ENCODE peak calls at places on chromosomes 16 and 17, in nine cellular contexts. One of them, this sample, is unnamed.

GRCh38 chr16:81445926-81446317 is 1.3 kb downstream of the CMIP start:
- DNase-seq in activated CD8-positive, alpha-beta memory T cell treated with anti-CD3 and anti-CD28 coated beads, Interleukin-2, amount 50 U/mL, for 4 hours: no peak
- DNase-seq in activated CD4-positive, alpha-beta T cell treated with anti-CD3 and anti-CD28 coated beads for 36 hours: no peak
- DNase-seq in left colon: peak
- DNase-seq in WERI-Rb-1: no peak
- DNase-seq in mucosa of gallbladder: no peak
- DNase-seq in stimulated activated CD8-positive, alpha-beta memory T cell treated with anti-CD3 and anti-CD28 coated beads, Interleukin-2, amount 100 ng/mL, for 1 hour: no peak
- DNase-seq in A172: no peak
- DNase-seq in CD8-positive, alpha-beta memory T cell: no peak
- DNase-seq in this sample: no peak

GRCh38 chr17:69358688-69359596 is 32.0 kb upstream of the ABCA5 start:
- DNase-seq in activated CD8-positive, alpha-beta memory T cell treated with anti-CD3 and anti-CD28 coated beads, Interleukin-2, amount 50 U/mL, for 4 hours: no peak
- DNase-seq in activated CD4-positive, alpha-beta T cell treated with anti-CD3 and anti-CD28 coated beads for 36 hours: peak
- DNase-seq in left colon: no peak
- DNase-seq in WERI-Rb-1: peak
- DNase-seq in mucosa of gallbladder: no peak
- DNase-seq in stimulated activated CD8-positive, alpha-beta memory T cell treated with anti-CD3 and anti-CD28 coated beads, Interleukin-2, amount 100 ng/mL, for 1 hour: no peak
- DNase-seq in A172: no peak
- DNase-seq in CD8-positive, alpha-beta memory T cell: no peak
- DNase-seq in this sample: no peak

GRCh38 chr16:80084614-80085013 is 456.2 kb upstream of the DYNLRB2 start:
- DNase-seq in activated CD8-positive, alpha-beta memory T cell treated with anti-CD3 and anti-CD28 coated beads, Interleukin-2, amount 50 U/mL, for 4 hours: no peak
- DNase-seq in activated CD4-positive, alpha-beta T cell treated with anti-CD3 and anti-CD28 coated beads for 36 hours: peak
- DNase-seq in left colon: peak
- DNase-seq in WERI-Rb-1: no peak
- DNase-seq in mucosa of gallbladder: peak
- DNase-seq in stimulated activated CD8-positive, alpha-beta memory T cell treated with anti-CD3 and anti-CD28 coated beads, Interleukin-2, amount 100 ng/mL, for 1 hour: no peak
- DNase-seq in A172: peak
- DNase-seq in CD8-positive, alpha-beta memory T cell: no peak
- DNase-seq in this sample: peak

GRCh38 chr16:58393138-58393504 is 850 bp downstream of the GINS3 start:
- DNase-seq in activated CD8-positive, alpha-beta memory T cell treated with anti-CD3 and anti-CD28 coated beads, Interleukin-2, amount 50 U/mL, for 4 hours: no peak
- DNase-seq in activated CD4-positive, alpha-beta T cell treated with anti-CD3 and anti-CD28 coated beads for 36 hours: no peak
- DNase-seq in left colon: no peak
- DNase-seq in WERI-Rb-1: peak
- DNase-seq in mucosa of gallbladder: no peak
- DNase-seq in stimulated activated CD8-positive, alpha-beta memory T cell treated with anti-CD3 and anti-CD28 coated beads, Interleukin-2, amount 100 ng/mL, for 1 hour: no peak
- DNase-seq in A172: peak
- DNase-seq in CD8-positive, alpha-beta memory T cell: no peak
- DNase-seq in this sample: no peak

GRCh38 chr17:82497483-82498405 is 21.8 kb upstream of the FOXK2 start:
- DNase-seq in activated CD8-positive, alpha-beta memory T cell treated with anti-CD3 and anti-CD28 coated beads, Interleukin-2, amount 50 U/mL, for 4 hours: peak
- DNase-seq in activated CD4-positive, alpha-beta T cell treated with anti-CD3 and anti-CD28 coated beads for 36 hours: peak
- DNase-seq in left colon: peak
- DNase-seq in WERI-Rb-1: peak
- DNase-seq in mucosa of gallbladder: no peak
- DNase-seq in stimulated activated CD8-positive, alpha-beta memory T cell treated with anti-CD3 and anti-CD28 coated beads, Interleukin-2, amount 100 ng/mL, for 1 hour: peak
- DNase-seq in A172: no peak
- DNase-seq in CD8-positive, alpha-beta memory T cell: peak
- DNase-seq in this sample: peak

GRCh38 chr16:10752843-10753523 is 9.3 kb downstream of the NUBP1 start:
- DNase-seq in activated CD8-positive, alpha-beta memory T cell treated with anti-CD3 and anti-CD28 coated beads, Interleukin-2, amount 50 U/mL, for 4 hours: no peak
- DNase-seq in activated CD4-positive, alpha-beta T cell treated with anti-CD3 and anti-CD28 coated beads for 36 hours: peak
- DNase-seq in left colon: peak
- DNase-seq in WERI-Rb-1: peak
- DNase-seq in mucosa of gallbladder: peak
- DNase-seq in stimulated activated CD8-positive, alpha-beta memory T cell treated with anti-CD3 and anti-CD28 coated beads, Interleukin-2, amount 100 ng/mL, for 1 hour: no peak
- DNase-seq in A172: no peak
- DNase-seq in CD8-positive, alpha-beta memory T cell: no peak
- DNase-seq in this sample: no peak

GRCh38 chr17:69485901-69486643 is 71.6 kb downstream of the MAP2K6 start:
- DNase-seq in activated CD8-positive, alpha-beta memory T cell treated with anti-CD3 and anti-CD28 coated beads, Interleukin-2, amount 50 U/mL, for 4 hours: no peak
- DNase-seq in activated CD4-positive, alpha-beta T cell treated with anti-CD3 and anti-CD28 coated beads for 36 hours: no peak
- DNase-seq in left colon: no peak
- DNase-seq in WERI-Rb-1: no peak
- DNase-seq in mucosa of gallbladder: no peak
- DNase-seq in stimulated activated CD8-positive, alpha-beta memory T cell treated with anti-CD3 and anti-CD28 coated beads, Interleukin-2, amount 100 ng/mL, for 1 hour: no peak
- DNase-seq in A172: no peak
- DNase-seq in CD8-positive, alpha-beta memory T cell: no peak
- DNase-seq in this sample: no peak

GRCh38 chr17:17613708-17614114 is 22.2 kb upstream of the PEMT start:
- DNase-seq in activated CD8-positive, alpha-beta memory T cell treated with anti-CD3 and anti-CD28 coated beads, Interleukin-2, amount 50 U/mL, for 4 hours: peak
- DNase-seq in activated CD4-positive, alpha-beta T cell treated with anti-CD3 and anti-CD28 coated beads for 36 hours: peak
- DNase-seq in left colon: peak
- DNase-seq in WERI-Rb-1: peak
- DNase-seq in mucosa of gallbladder: peak
- DNase-seq in stimulated activated CD8-positive, alpha-beta memory T cell treated with anti-CD3 and anti-CD28 coated beads, Interleukin-2, amount 100 ng/mL, for 1 hour: no peak
- DNase-seq in A172: peak
- DNase-seq in CD8-positive, alpha-beta memory T cell: peak
- DNase-seq in this sample: peak

GRCh38 chr16:60166-60565 is 6.5 kb downstream of the SNRNP25 start:
- DNase-seq in activated CD8-positive, alpha-beta memory T cell treated with anti-CD3 and anti-CD28 coated beads, Interleukin-2, amount 50 U/mL, for 4 hours: no peak
- DNase-seq in activated CD4-positive, alpha-beta T cell treated with anti-CD3 and anti-CD28 coated beads for 36 hours: no peak
- DNase-seq in left colon: no peak
- DNase-seq in WERI-Rb-1: no peak
- DNase-seq in mucosa of gallbladder: no peak
- DNase-seq in stimulated activated CD8-positive, alpha-beta memory T cell treated with anti-CD3 and anti-CD28 coated beads, Interleukin-2, amount 100 ng/mL, for 1 hour: no peak
- DNase-seq in A172: no peak
- DNase-seq in CD8-positive, alpha-beta memory T cell: no peak
- DNase-seq in this sample: no peak

GRCh38 chr16:67311607-67312449 is 14.7 kb downstream of the KCTD19 start:
- DNase-seq in activated CD8-positive, alpha-beta memory T cell treated with anti-CD3 and anti-CD28 coated beads, Interleukin-2, amount 50 U/mL, for 4 hours: peak
- DNase-seq in activated CD4-positive, alpha-beta T cell treated with anti-CD3 and anti-CD28 coated beads for 36 hours: peak
- DNase-seq in left colon: no peak
- DNase-seq in WERI-Rb-1: no peak
- DNase-seq in mucosa of gallbladder: peak
- DNase-seq in stimulated activated CD8-positive, alpha-beta memory T cell treated with anti-CD3 and anti-CD28 coated beads, Interleukin-2, amount 100 ng/mL, for 1 hour: peak
- DNase-seq in A172: peak
- DNase-seq in CD8-positive, alpha-beta memory T cell: no peak
- DNase-seq in this sample: no peak

GRCh38 chr16:22632621-22633020 is 121.9 kb downstream of the NPIPB5 start:
- DNase-seq in activated CD8-positive, alpha-beta memory T cell treated with anti-CD3 and anti-CD28 coated beads, Interleukin-2, amount 50 U/mL, for 4 hours: no peak
- DNase-seq in activated CD4-positive, alpha-beta T cell treated with anti-CD3 and anti-CD28 coated beads for 36 hours: no peak
- DNase-seq in left colon: no peak
- DNase-seq in WERI-Rb-1: no peak
- DNase-seq in mucosa of gallbladder: no peak
- DNase-seq in stimulated activated CD8-positive, alpha-beta memory T cell treated with anti-CD3 and anti-CD28 coated beads, Interleukin-2, amount 100 ng/mL, for 1 hour: no peak
- DNase-seq in A172: no peak
- DNase-seq in CD8-positive, alpha-beta memory T cell: no peak
- DNase-seq in this sample: no peak

GRCh38 chr17:15039366-15039765 is 225.8 kb downstream of the PMP22 start:
- DNase-seq in activated CD8-positive, alpha-beta memory T cell treated with anti-CD3 and anti-CD28 coated beads, Interleukin-2, amount 50 U/mL, for 4 hours: no peak
- DNase-seq in activated CD4-positive, alpha-beta T cell treated with anti-CD3 and anti-CD28 coated beads for 36 hours: no peak
- DNase-seq in left colon: no peak
- DNase-seq in WERI-Rb-1: no peak
- DNase-seq in mucosa of gallbladder: no peak
- DNase-seq in stimulated activated CD8-positive, alpha-beta memory T cell treated with anti-CD3 and anti-CD28 coated beads, Interleukin-2, amount 100 ng/mL, for 1 hour: no peak
- DNase-seq in A172: no peak
- DNase-seq in CD8-positive, alpha-beta memory T cell: no peak
- DNase-seq in this sample: no peak

GRCh38 chr17:302300-302698 is 50.3 kb downstream of the RPH3AL start:
- DNase-seq in activated CD8-positive, alpha-beta memory T cell treated with anti-CD3 and anti-CD28 coated beads, Interleukin-2, amount 50 U/mL, for 4 hours: no peak
- DNase-seq in activated CD4-positive, alpha-beta T cell treated with anti-CD3 and anti-CD28 coated beads for 36 hours: no peak
- DNase-seq in left colon: peak
- DNase-seq in WERI-Rb-1: no peak
- DNase-seq in mucosa of gallbladder: peak
- DNase-seq in stimulated activated CD8-positive, alpha-beta memory T cell treated with anti-CD3 and anti-CD28 coated beads, Interleukin-2, amount 100 ng/mL, for 1 hour: no peak
- DNase-seq in A172: no peak
- DNase-seq in CD8-positive, alpha-beta memory T cell: no peak
- DNase-seq in this sample: no peak

GRCh38 chr17:391850-392249 is 39.2 kb upstream of the RPH3AL start:
- DNase-seq in activated CD8-positive, alpha-beta memory T cell treated with anti-CD3 and anti-CD28 coated beads, Interleukin-2, amount 50 U/mL, for 4 hours: no peak
- DNase-seq in activated CD4-positive, alpha-beta T cell treated with anti-CD3 and anti-CD28 coated beads for 36 hours: no peak
- DNase-seq in left colon: no peak
- DNase-seq in WERI-Rb-1: no peak
- DNase-seq in mucosa of gallbladder: no peak
- DNase-seq in stimulated activated CD8-positive, alpha-beta memory T cell treated with anti-CD3 and anti-CD28 coated beads, Interleukin-2, amount 100 ng/mL, for 1 hour: no peak
- DNase-seq in A172: no peak
- DNase-seq in CD8-positive, alpha-beta memory T cell: no peak
- DNase-seq in this sample: no peak

GRCh38 chr16:25081702-25082101 is 29.8 kb upstream of the LCMT1 start:
- DNase-seq in activated CD8-positive, alpha-beta memory T cell treated with anti-CD3 and anti-CD28 coated beads, Interleukin-2, amount 50 U/mL, for 4 hours: no peak
- DNase-seq in activated CD4-positive, alpha-beta T cell treated with anti-CD3 and anti-CD28 coated beads for 36 hours: no peak
- DNase-seq in left colon: no peak
- DNase-seq in WERI-Rb-1: no peak
- DNase-seq in mucosa of gallbladder: no peak
- DNase-seq in stimulated activated CD8-positive, alpha-beta memory T cell treated with anti-CD3 and anti-CD28 coated beads, Interleukin-2, amount 100 ng/mL, for 1 hour: no peak
- DNase-seq in A172: no peak
- DNase-seq in CD8-positive, alpha-beta memory T cell: no peak
- DNase-seq in this sample: no peak

GRCh38 chr17:46045639-46046038 is 46.6 kb downstream of the STH start:
- DNase-seq in activated CD8-positive, alpha-beta memory T cell treated with anti-CD3 and anti-CD28 coated beads, Interleukin-2, amount 50 U/mL, for 4 hours: no peak
- DNase-seq in activated CD4-positive, alpha-beta T cell treated with anti-CD3 and anti-CD28 coated beads for 36 hours: no peak
- DNase-seq in left colon: no peak
- DNase-seq in WERI-Rb-1: no peak
- DNase-seq in mucosa of gallbladder: no peak
- DNase-seq in stimulated activated CD8-positive, alpha-beta memory T cell treated with anti-CD3 and anti-CD28 coated beads, Interleukin-2, amount 100 ng/mL, for 1 hour: no peak
- DNase-seq in A172: no peak
- DNase-seq in CD8-positive, alpha-beta memory T cell: no peak
- DNase-seq in this sample: no peak

GRCh38 chr17:42403150-42403549 is 14.9 kb upstream of the STAT3 start:
- DNase-seq in activated CD8-positive, alpha-beta memory T cell treated with anti-CD3 and anti-CD28 coated beads, Interleukin-2, amount 50 U/mL, for 4 hours: peak
- DNase-seq in activated CD4-positive, alpha-beta T cell treated with anti-CD3 and anti-CD28 coated beads for 36 hours: peak
- DNase-seq in left colon: peak
- DNase-seq in WERI-Rb-1: peak
- DNase-seq in mucosa of gallbladder: no peak
- DNase-seq in stimulated activated CD8-positive, alpha-beta memory T cell treated with anti-CD3 and anti-CD28 coated beads, Interleukin-2, amount 100 ng/mL, for 1 hour: peak
- DNase-seq in A172: no peak
- DNase-seq in CD8-positive, alpha-beta memory T cell: no peak
- DNase-seq in this sample: peak

GRCh38 chr17:44210342-44211192 is 8.9 kb downstream of the UBTF start:
- DNase-seq in activated CD8-positive, alpha-beta memory T cell treated with anti-CD3 and anti-CD28 coated beads, Interleukin-2, amount 50 U/mL, for 4 hours: peak
- DNase-seq in activated CD4-positive, alpha-beta T cell treated with anti-CD3 and anti-CD28 coated beads for 36 hours: peak
- DNase-seq in left colon: peak
- DNase-seq in WERI-Rb-1: peak
- DNase-seq in mucosa of gallbladder: peak
- DNase-seq in stimulated activated CD8-positive, alpha-beta memory T cell treated with anti-CD3 and anti-CD28 coated beads, Interleukin-2, amount 100 ng/mL, for 1 hour: peak
- DNase-seq in A172: peak
- DNase-seq in CD8-positive, alpha-beta memory T cell: peak
- DNase-seq in this sample: peak

GRCh38 chr17:50072130-50072529 is 16.2 kb downstream of the ITGA3 start:
- DNase-seq in activated CD8-positive, alpha-beta memory T cell treated with anti-CD3 and anti-CD28 coated beads, Interleukin-2, amount 50 U/mL, for 4 hours: no peak
- DNase-seq in activated CD4-positive, alpha-beta T cell treated with anti-CD3 and anti-CD28 coated beads for 36 hours: no peak
- DNase-seq in left colon: no peak
- DNase-seq in WERI-Rb-1: no peak
- DNase-seq in mucosa of gallbladder: no peak
- DNase-seq in stimulated activated CD8-positive, alpha-beta memory T cell treated with anti-CD3 and anti-CD28 coated beads, Interleukin-2, amount 100 ng/mL, for 1 hour: no peak
- DNase-seq in A172: peak
- DNase-seq in CD8-positive, alpha-beta memory T cell: no peak
- DNase-seq in this sample: no peak

GRCh38 chr17:78645421-78646295 is 68.5 kb upstream of the DNAH17 start:
- DNase-seq in activated CD8-positive, alpha-beta memory T cell treated with anti-CD3 and anti-CD28 coated beads, Interleukin-2, amount 50 U/mL, for 4 hours: peak
- DNase-seq in activated CD4-positive, alpha-beta T cell treated with anti-CD3 and anti-CD28 coated beads for 36 hours: peak
- DNase-seq in left colon: peak
- DNase-seq in WERI-Rb-1: no peak
- DNase-seq in mucosa of gallbladder: peak
- DNase-seq in stimulated activated CD8-positive, alpha-beta memory T cell treated with anti-CD3 and anti-CD28 coated beads, Interleukin-2, amount 100 ng/mL, for 1 hour: peak
- DNase-seq in A172: peak
- DNase-seq in CD8-positive, alpha-beta memory T cell: peak
- DNase-seq in this sample: no peak

GRCh38 chr16:9260665-9261064 is 169.2 kb downstream of the HAPSTR1 start:
- DNase-seq in activated CD8-positive, alpha-beta memory T cell treated with anti-CD3 and anti-CD28 coated beads, Interleukin-2, amount 50 U/mL, for 4 hours: no peak
- DNase-seq in activated CD4-positive, alpha-beta T cell treated with anti-CD3 and anti-CD28 coated beads for 36 hours: no peak
- DNase-seq in left colon: peak
- DNase-seq in WERI-Rb-1: no peak
- DNase-seq in mucosa of gallbladder: no peak
- DNase-seq in stimulated activated CD8-positive, alpha-beta memory T cell treated with anti-CD3 and anti-CD28 coated beads, Interleukin-2, amount 100 ng/mL, for 1 hour: no peak
- DNase-seq in A172: no peak
- DNase-seq in CD8-positive, alpha-beta memory T cell: no peak
- DNase-seq in this sample: no peak

GRCh38 chr17:708132-708531 is 6.5 kb downstream of the VPS53 start:
- DNase-seq in activated CD8-positive, alpha-beta memory T cell treated with anti-CD3 and anti-CD28 coated beads, Interleukin-2, amount 50 U/mL, for 4 hours: no peak
- DNase-seq in activated CD4-positive, alpha-beta T cell treated with anti-CD3 and anti-CD28 coated beads for 36 hours: no peak
- DNase-seq in left colon: no peak
- DNase-seq in WERI-Rb-1: no peak
- DNase-seq in mucosa of gallbladder: no peak
- DNase-seq in stimulated activated CD8-positive, alpha-beta memory T cell treated with anti-CD3 and anti-CD28 coated beads, Interleukin-2, amount 100 ng/mL, for 1 hour: no peak
- DNase-seq in A172: no peak
- DNase-seq in CD8-positive, alpha-beta memory T cell: no peak
- DNase-seq in this sample: no peak

GRCh38 chr17:51653902-51654301 is 393.6 kb downstream of the UTP18 start:
- DNase-seq in activated CD8-positive, alpha-beta memory T cell treated with anti-CD3 and anti-CD28 coated beads, Interleukin-2, amount 50 U/mL, for 4 hours: no peak
- DNase-seq in activated CD4-positive, alpha-beta T cell treated with anti-CD3 and anti-CD28 coated beads for 36 hours: no peak
- DNase-seq in left colon: no peak
- DNase-seq in WERI-Rb-1: no peak
- DNase-seq in mucosa of gallbladder: no peak
- DNase-seq in stimulated activated CD8-positive, alpha-beta memory T cell treated with anti-CD3 and anti-CD28 coated beads, Interleukin-2, amount 100 ng/mL, for 1 hour: no peak
- DNase-seq in A172: no peak
- DNase-seq in CD8-positive, alpha-beta memory T cell: no peak
- DNase-seq in this sample: no peak

GRCh38 chr17:32256012-32256694 is 9.5 kb upstream of the RHBDL3 start:
- DNase-seq in activated CD8-positive, alpha-beta memory T cell treated with anti-CD3 and anti-CD28 coated beads, Interleukin-2, amount 50 U/mL, for 4 hours: no peak
- DNase-seq in activated CD4-positive, alpha-beta T cell treated with anti-CD3 and anti-CD28 coated beads for 36 hours: no peak
- DNase-seq in left colon: peak
- DNase-seq in WERI-Rb-1: no peak
- DNase-seq in mucosa of gallbladder: no peak
- DNase-seq in stimulated activated CD8-positive, alpha-beta memory T cell treated with anti-CD3 and anti-CD28 coated beads, Interleukin-2, amount 100 ng/mL, for 1 hour: no peak
- DNase-seq in A172: no peak
- DNase-seq in CD8-positive, alpha-beta memory T cell: no peak
- DNase-seq in this sample: no peak

GRCh38 chr17:81342700-81343070 is 47.6 kb upstream of the SLC38A10 start:
- DNase-seq in activated CD8-positive, alpha-beta memory T cell treated with anti-CD3 and anti-CD28 coated beads, Interleukin-2, amount 50 U/mL, for 4 hours: no peak
- DNase-seq in activated CD4-positive, alpha-beta T cell treated with anti-CD3 and anti-CD28 coated beads for 36 hours: no peak
- DNase-seq in left colon: peak
- DNase-seq in WERI-Rb-1: peak
- DNase-seq in mucosa of gallbladder: no peak
- DNase-seq in stimulated activated CD8-positive, alpha-beta memory T cell treated with anti-CD3 and anti-CD28 coated beads, Interleukin-2, amount 100 ng/mL, for 1 hour: no peak
- DNase-seq in A172: no peak
- DNase-seq in CD8-positive, alpha-beta memory T cell: no peak
- DNase-seq in this sample: no peak

GRCh38 chr17:694239-694638 is 20.4 kb downstream of the VPS53 start:
- DNase-seq in activated CD8-positive, alpha-beta memory T cell treated with anti-CD3 and anti-CD28 coated beads, Interleukin-2, amount 50 U/mL, for 4 hours: no peak
- DNase-seq in activated CD4-positive, alpha-beta T cell treated with anti-CD3 and anti-CD28 coated beads for 36 hours: no peak
- DNase-seq in left colon: no peak
- DNase-seq in WERI-Rb-1: no peak
- DNase-seq in mucosa of gallbladder: no peak
- DNase-seq in stimulated activated CD8-positive, alpha-beta memory T cell treated with anti-CD3 and anti-CD28 coated beads, Interleukin-2, amount 100 ng/mL, for 1 hour: no peak
- DNase-seq in A172: peak
- DNase-seq in CD8-positive, alpha-beta memory T cell: no peak
- DNase-seq in this sample: no peak

GRCh38 chr17:50043290-50044148 is 12.4 kb upstream of the ITGA3 start:
- DNase-seq in activated CD8-positive, alpha-beta memory T cell treated with anti-CD3 and anti-CD28 coated beads, Interleukin-2, amount 50 U/mL, for 4 hours: no peak
- DNase-seq in activated CD4-positive, alpha-beta T cell treated with anti-CD3 and anti-CD28 coated beads for 36 hours: no peak
- DNase-seq in left colon: peak
- DNase-seq in WERI-Rb-1: no peak
- DNase-seq in mucosa of gallbladder: no peak
- DNase-seq in stimulated activated CD8-positive, alpha-beta memory T cell treated with anti-CD3 and anti-CD28 coated beads, Interleukin-2, amount 100 ng/mL, for 1 hour: no peak
- DNase-seq in A172: peak
- DNase-seq in CD8-positive, alpha-beta memory T cell: no peak
- DNase-seq in this sample: no peak

GRCh38 chr16:79848739-79849518 is 248.4 kb upstream of the MAF start:
- DNase-seq in activated CD8-positive, alpha-beta memory T cell treated with anti-CD3 and anti-CD28 coated beads, Interleukin-2, amount 50 U/mL, for 4 hours: no peak
- DNase-seq in activated CD4-positive, alpha-beta T cell treated with anti-CD3 and anti-CD28 coated beads for 36 hours: no peak
- DNase-seq in left colon: no peak
- DNase-seq in WERI-Rb-1: no peak
- DNase-seq in mucosa of gallbladder: no peak
- DNase-seq in stimulated activated CD8-positive, alpha-beta memory T cell treated with anti-CD3 and anti-CD28 coated beads, Interleukin-2, amount 100 ng/mL, for 1 hour: no peak
- DNase-seq in A172: no peak
- DNase-seq in CD8-positive, alpha-beta memory T cell: no peak
- DNase-seq in this sample: no peak

GRCh38 chr17:76547183-76547641 is 7.4 kb downstream of the PRCD start:
- DNase-seq in activated CD8-positive, alpha-beta memory T cell treated with anti-CD3 and anti-CD28 coated beads, Interleukin-2, amount 50 U/mL, for 4 hours: peak
- DNase-seq in activated CD4-positive, alpha-beta T cell treated with anti-CD3 and anti-CD28 coated beads for 36 hours: peak
- DNase-seq in left colon: peak
- DNase-seq in WERI-Rb-1: peak
- DNase-seq in mucosa of gallbladder: peak
- DNase-seq in stimulated activated CD8-positive, alpha-beta memory T cell treated with anti-CD3 and anti-CD28 coated beads, Interleukin-2, amount 100 ng/mL, for 1 hour: peak
- DNase-seq in A172: peak
- DNase-seq in CD8-positive, alpha-beta memory T cell: peak
- DNase-seq in this sample: peak

GRCh38 chr17:72560303-72561247 is 439.8 kb downstream of the SOX9 start:
- DNase-seq in activated CD8-positive, alpha-beta memory T cell treated with anti-CD3 and anti-CD28 coated beads, Interleukin-2, amount 50 U/mL, for 4 hours: peak
- DNase-seq in activated CD4-positive, alpha-beta T cell treated with anti-CD3 and anti-CD28 coated beads for 36 hours: peak
- DNase-seq in left colon: peak
- DNase-seq in WERI-Rb-1: peak
- DNase-seq in mucosa of gallbladder: peak
- DNase-seq in stimulated activated CD8-positive, alpha-beta memory T cell treated with anti-CD3 and anti-CD28 coated beads, Interleukin-2, amount 100 ng/mL, for 1 hour: peak
- DNase-seq in A172: peak
- DNase-seq in CD8-positive, alpha-beta memory T cell: peak
- DNase-seq in this sample: peak

GRCh38 chr16:58801838-58802237 is 67.7 kb upstream of the GOT2 start:
- DNase-seq in activated CD8-positive, alpha-beta memory T cell treated with anti-CD3 and anti-CD28 coated beads, Interleukin-2, amount 50 U/mL, for 4 hours: no peak
- DNase-seq in activated CD4-positive, alpha-beta T cell treated with anti-CD3 and anti-CD28 coated beads for 36 hours: no peak
- DNase-seq in left colon: no peak
- DNase-seq in WERI-Rb-1: no peak
- DNase-seq in mucosa of gallbladder: no peak
- DNase-seq in stimulated activated CD8-positive, alpha-beta memory T cell treated with anti-CD3 and anti-CD28 coated beads, Interleukin-2, amount 100 ng/mL, for 1 hour: no peak
- DNase-seq in A172: no peak
- DNase-seq in CD8-positive, alpha-beta memory T cell: no peak
- DNase-seq in this sample: no peak